ENCODE peak calls at places on chromosomes 3 and 15, in nine cellular contexts. One of them, this sample, is unnamed.
A peak's percentile ranks its signal among the peaks of the same experiment; 100 is the strongest.

GRCh38 chr15:87710406-87710805 is 546.1 kb downstream of the NTRK3 start:
- DNase-seq in caudate nucleus: no peak
- DNase-seq in Calu3: no peak
- DNase-seq in mucosa of gallbladder: peak; percentile 68
- DNase-seq in SK-N-SH: no peak
- DNase-seq in HuH-7.5: no peak
- DNase-seq in cardiac fibroblast: no peak
- DNase-seq in activated CD4-positive, alpha-beta T cell treated with anti-CD3 and anti-CD28 coated beads, Interleukin-2, amount 10 ng/mL, durations not matched to agents 7 days and 5 days: no peak
- DNase-seq in GM03348: no peak
- DNase-seq in this sample: no peak

GRCh38 chr15:75353604-75354003 is 6.8 kb downstream of the NEIL1 start:
- DNase-seq in caudate nucleus: no peak
- DNase-seq in Calu3: no peak
- DNase-seq in mucosa of gallbladder: no peak
- DNase-seq in SK-N-SH: no peak
- DNase-seq in HuH-7.5: no peak
- DNase-seq in cardiac fibroblast: no peak
- DNase-seq in activated CD4-positive, alpha-beta T cell treated with anti-CD3 and anti-CD28 coated beads, Interleukin-2, amount 10 ng/mL, durations not matched to agents 7 days and 5 days: no peak
- DNase-seq in GM03348: no peak
- DNase-seq in this sample: no peak

GRCh38 chr3:46693038-46693896 is at the start of gene ALS2CL:
- DNase-seq in caudate nucleus: peak; percentile 8
- DNase-seq in Calu3: peak; percentile 73
- DNase-seq in mucosa of gallbladder: peak; percentile 52
- DNase-seq in SK-N-SH: peak; percentile 92
- DNase-seq in HuH-7.5: peak; percentile 83
- DNase-seq in cardiac fibroblast: no peak
- DNase-seq in activated CD4-positive, alpha-beta T cell treated with anti-CD3 and anti-CD28 coated beads, Interleukin-2, amount 10 ng/mL, durations not matched to agents 7 days and 5 days: peak; percentile 75
- DNase-seq in GM03348: peak; percentile 94
- DNase-seq in this sample: peak; percentile 83

GRCh38 chr3:128726691-128727031 is 678 bp downstream of the RAB7A start:
- DNase-seq in caudate nucleus: peak; percentile 27
- DNase-seq in Calu3: peak; percentile 53
- DNase-seq in mucosa of gallbladder: peak; percentile 57
- DNase-seq in SK-N-SH: no peak
- DNase-seq in HuH-7.5: no peak
- DNase-seq in cardiac fibroblast: peak; percentile 79
- DNase-seq in activated CD4-positive, alpha-beta T cell treated with anti-CD3 and anti-CD28 coated beads, Interleukin-2, amount 10 ng/mL, durations not matched to agents 7 days and 5 days: peak; percentile 38
- DNase-seq in GM03348: peak; percentile 69
- DNase-seq in this sample: peak; percentile 84

GRCh38 chr15:77826006-77826695 is 193.4 kb upstream of the LINGO1 start:
- DNase-seq in caudate nucleus: no peak
- DNase-seq in Calu3: no peak
- DNase-seq in mucosa of gallbladder: no peak
- DNase-seq in SK-N-SH: no peak
- DNase-seq in HuH-7.5: no peak
- DNase-seq in cardiac fibroblast: no peak
- DNase-seq in activated CD4-positive, alpha-beta T cell treated with anti-CD3 and anti-CD28 coated beads, Interleukin-2, amount 10 ng/mL, durations not matched to agents 7 days and 5 days: no peak
- DNase-seq in GM03348: no peak
- DNase-seq in this sample: peak; percentile 26

GRCh38 chr3:196093271-196094111 is 11.6 kb upstream of the TFRC start:
- DNase-seq in caudate nucleus: no peak
- DNase-seq in Calu3: no peak
- DNase-seq in mucosa of gallbladder: no peak
- DNase-seq in SK-N-SH: no peak
- DNase-seq in HuH-7.5: no peak
- DNase-seq in cardiac fibroblast: peak; percentile 49
- DNase-seq in activated CD4-positive, alpha-beta T cell treated with anti-CD3 and anti-CD28 coated beads, Interleukin-2, amount 10 ng/mL, durations not matched to agents 7 days and 5 days: no peak
- DNase-seq in GM03348: no peak
- DNase-seq in this sample: no peak

GRCh38 chr3:160948273-160948672 is 156.9 kb downstream of the B3GALNT1 start:
- DNase-seq in caudate nucleus: no peak
- DNase-seq in Calu3: peak; percentile 6
- DNase-seq in mucosa of gallbladder: peak; percentile 72
- DNase-seq in SK-N-SH: no peak
- DNase-seq in HuH-7.5: peak; percentile 29
- DNase-seq in cardiac fibroblast: no peak
- DNase-seq in activated CD4-positive, alpha-beta T cell treated with anti-CD3 and anti-CD28 coated beads, Interleukin-2, amount 10 ng/mL, durations not matched to agents 7 days and 5 days: no peak
- DNase-seq in GM03348: no peak
- DNase-seq in this sample: no peak

GRCh38 chr3:16374047-16375019 is 109.3 kb downstream of the OXNAD1 start:
- DNase-seq in caudate nucleus: peak; percentile 35
- DNase-seq in Calu3: no peak
- DNase-seq in mucosa of gallbladder: no peak
- DNase-seq in SK-N-SH: no peak
- DNase-seq in HuH-7.5: no peak
- DNase-seq in cardiac fibroblast: no peak
- DNase-seq in activated CD4-positive, alpha-beta T cell treated with anti-CD3 and anti-CD28 coated beads, Interleukin-2, amount 10 ng/mL, durations not matched to agents 7 days and 5 days: peak; percentile 19
- DNase-seq in GM03348: no peak
- DNase-seq in this sample: peak; percentile 61

GRCh38 chr3:13600950-13601691 is 52.2 kb downstream of the FBLN2 start:
- DNase-seq in caudate nucleus: no peak
- DNase-seq in Calu3: no peak
- DNase-seq in mucosa of gallbladder: no peak
- DNase-seq in SK-N-SH: peak; percentile 40
- DNase-seq in HuH-7.5: no peak
- DNase-seq in cardiac fibroblast: peak; percentile 33
- DNase-seq in activated CD4-positive, alpha-beta T cell treated with anti-CD3 and anti-CD28 coated beads, Interleukin-2, amount 10 ng/mL, durations not matched to agents 7 days and 5 days: no peak
- DNase-seq in GM03348: peak; percentile 65
- DNase-seq in this sample: no peak

GRCh38 chr3:149678365-149678948 is 20.6 kb upstream of the WWTR1 start:
- DNase-seq in caudate nucleus: no peak
- DNase-seq in Calu3: peak; percentile 86
- DNase-seq in mucosa of gallbladder: no peak
- DNase-seq in SK-N-SH: no peak
- DNase-seq in HuH-7.5: no peak
- DNase-seq in cardiac fibroblast: peak; percentile 9
- DNase-seq in activated CD4-positive, alpha-beta T cell treated with anti-CD3 and anti-CD28 coated beads, Interleukin-2, amount 10 ng/mL, durations not matched to agents 7 days and 5 days: no peak
- DNase-seq in GM03348: no peak
- DNase-seq in this sample: no peak

GRCh38 chr3:100339786-100340185 is 5.2 kb downstream of the NIT2 start:
- DNase-seq in caudate nucleus: no peak
- DNase-seq in Calu3: no peak
- DNase-seq in mucosa of gallbladder: no peak
- DNase-seq in SK-N-SH: no peak
- DNase-seq in HuH-7.5: no peak
- DNase-seq in cardiac fibroblast: no peak
- DNase-seq in activated CD4-positive, alpha-beta T cell treated with anti-CD3 and anti-CD28 coated beads, Interleukin-2, amount 10 ng/mL, durations not matched to agents 7 days and 5 days: no peak
- DNase-seq in GM03348: no peak
- DNase-seq in this sample: no peak

GRCh38 chr15:65055201-65055870 is 10.1 kb downstream of the SLC51B start:
- DNase-seq in caudate nucleus: no peak
- DNase-seq in Calu3: peak; percentile 63
- DNase-seq in mucosa of gallbladder: peak; percentile 71
- DNase-seq in SK-N-SH: peak; percentile 17
- DNase-seq in HuH-7.5: peak; percentile 61
- DNase-seq in cardiac fibroblast: no peak
- DNase-seq in activated CD4-positive, alpha-beta T cell treated with anti-CD3 and anti-CD28 coated beads, Interleukin-2, amount 10 ng/mL, durations not matched to agents 7 days and 5 days: no peak
- DNase-seq in GM03348: peak; percentile 45
- DNase-seq in this sample: peak; percentile 82